ENCODE peak calls at places on chromosomes 7 and 10, in four cellular contexts. B is fibroblast of villous mesenchyme, M is SK-N-SH, J is mucosa of descending colon. T is an unnamed sample.

GRCh38 chr7:40604601-40605438 is 470.0 kb downstream of the SUGCT start:
- DNase-seq in B (peak), M (peak), J (peak), T (peak)

GRCh38 chr10:14736600-14737081 is 38.1 kb downstream of the FAM107B start:
- DNase-seq in B (peak), M (no peak), J (no peak), T (no peak)

GRCh38 chr10:92914478-92915066 is 66.3 kb downstream of the EXOC6 start:
- DNase-seq in B (peak), M (peak), J (no peak), T (peak)

GRCh38 chr10:17220652-17221100 is 7.4 kb upstream of the VIM start:
- DNase-seq in B (no peak), M (no peak), J (no peak), T (no peak)

GRCh38 chr7:29854257-29854938 is 48.1 kb downstream of the WIPF3 start:
- DNase-seq in B (peak), M (no peak), J (no peak), T (no peak)

GRCh38 chr10:49138361-49138891 is 4.6 kb upstream of the FAM170B start:
- DNase-seq in B (peak), M (no peak), J (peak), T (no peak)

GRCh38 chr10:105239311-105240215 is 598.5 kb downstream of the SORCS3 start:
- DNase-seq in B (no peak), M (no peak), J (no peak), T (no peak)

GRCh38 chr7:13844954-13845353 is 144.5 kb downstream of the ETV1 start:
- DNase-seq in B (no peak), M (no peak), J (no peak), T (no peak)

GRCh38 chr10:33010132-33011037 is 52.4 kb upstream of the ITGB1 start:
- DNase-seq in B (peak), M (peak), J (no peak), T (no peak)

GRCh38 chr7:34247468-34247867 is 342.1 kb downstream of the BMPER start:
- DNase-seq in B (peak), M (no peak), J (no peak), T (no peak)

GRCh38 chr10:130967784-130968183 is 343.7 kb downstream of the TCERG1L start:
- DNase-seq in B (no peak), M (no peak), J (no peak), T (no peak)

GRCh38 chr7:157033483-157034473 is 23.3 kb upstream of the MNX1 start:
- DNase-seq in B (no peak), M (no peak), J (no peak), T (no peak)

GRCh38 chr7:68821846-68822245 is 776.4 kb upstream of the AUTS2 start:
- DNase-seq in B (no peak), M (peak), J (no peak), T (no peak)

GRCh38 chr7:18445483-18445882 is 50.1 kb upstream of the HDAC9 start:
- DNase-seq in B (no peak), M (peak), J (no peak), T (no peak)

GRCh38 chr7:74092964-74093339 is 9.3 kb downstream of the LIMK1 start:
- DNase-seq in B (peak), M (peak), J (peak), T (no peak)

GRCh38 chr7:73865738-73866445 is 4.9 kb downstream of the TMEM270 start:
- DNase-seq in B (peak), M (peak), J (no peak), T (no peak)

GRCh38 chr7:38660427-38661099 is 29.4 kb upstream of the AMPH start:
- DNase-seq in B (peak), M (peak), J (no peak), T (peak)

GRCh38 chr7:67937717-67938191 is 941.1 kb downstream of the TYW1 start:
- DNase-seq in B (peak), M (no peak), J (no peak), T (no peak)

GRCh38 chr10:13437026-13437555 is 89.0 kb upstream of the SEPHS1 start:
- DNase-seq in B (no peak), M (no peak), J (no peak), T (no peak)

GRCh38 chr7:66330961-66331360 is 125.8 kb downstream of the TPST1 start:
- DNase-seq in B (peak), M (peak), J (no peak), T (peak)

GRCh38 chr7:150953061-150953997 is 24.8 kb downstream of the KCNH2 start:
- DNase-seq in B (no peak), M (no peak), J (peak), T (no peak)

GRCh38 chr10:12063483-12063818 is 5.3 kb upstream of the DHTKD1 start:
- DNase-seq in B (no peak), M (no peak), J (no peak), T (no peak)
- H3K4me3 ChIP-seq in B (no peak), M (no peak), J (no peak), T (no peak)

DNA sequence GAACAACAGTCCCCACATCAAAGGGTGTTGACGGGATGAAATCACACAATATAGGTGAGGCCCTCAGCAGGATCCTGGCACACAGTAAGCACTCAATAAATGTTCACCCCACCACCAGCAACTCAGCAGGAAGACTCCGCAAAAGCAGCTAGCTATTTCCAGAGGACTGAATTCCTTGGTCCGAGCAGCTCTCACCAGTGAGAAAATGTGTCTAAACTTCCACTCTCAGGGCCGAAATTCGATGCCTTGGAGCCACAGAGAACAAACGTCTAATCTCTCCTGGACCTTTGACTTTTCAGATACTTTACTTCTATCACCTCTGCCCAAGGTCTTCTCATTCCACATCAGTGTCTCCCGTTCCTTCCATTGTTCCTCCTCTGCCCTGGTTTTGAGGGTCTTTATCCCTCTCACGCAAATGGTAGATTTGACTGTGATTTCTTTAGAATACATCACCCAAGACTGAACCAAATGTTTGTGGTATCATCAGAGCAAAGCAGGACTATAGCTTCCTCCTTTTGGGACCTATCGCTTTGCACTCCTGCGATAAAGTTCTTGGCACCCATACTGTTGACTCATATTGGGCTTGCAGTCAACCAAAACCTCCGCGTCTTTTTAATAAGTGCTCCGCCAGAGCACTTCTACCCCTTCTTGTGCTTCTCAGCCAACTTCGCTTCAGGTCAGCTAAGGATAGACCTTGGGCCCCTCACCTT is 903 bp upstream of the NT5C2 start:
- DNase-seq in B (no peak), M (peak), J (no peak), T (no peak)
- H3K4me3 ChIP-seq in B (no peak), M (peak), J (no peak), T (peak)

GRCh38 chr10:132395704-132396494 is 1.1 kb upstream of the PWWP2B start:
- DNase-seq in B (peak), M (peak), J (peak), T (no peak)
- H3K4me3 ChIP-seq in B (peak), M (peak), J (peak), T (peak)

GRCh38 chr10:31010062-31010461 is 21.6 kb downstream of the ZNF438 start:
- DNase-seq in B (no peak), M (no peak), J (no peak), T (no peak)

GRCh38 chr10:31001740-31002139 is 29.9 kb downstream of the ZNF438 start:
- DNase-seq in B (no peak), M (no peak), J (no peak), T (no peak)

GRCh38 chr10:31000867-31001266 is 30.8 kb downstream of the ZNF438 start:
- DNase-seq in B (peak), M (no peak), J (no peak), T (no peak)

GRCh38 chr10:31000071-31000787 is 31.4 kb downstream of the ZNF438 start:
- DNase-seq in B (no peak), M (no peak), J (no peak), T (no peak)

DNA sequence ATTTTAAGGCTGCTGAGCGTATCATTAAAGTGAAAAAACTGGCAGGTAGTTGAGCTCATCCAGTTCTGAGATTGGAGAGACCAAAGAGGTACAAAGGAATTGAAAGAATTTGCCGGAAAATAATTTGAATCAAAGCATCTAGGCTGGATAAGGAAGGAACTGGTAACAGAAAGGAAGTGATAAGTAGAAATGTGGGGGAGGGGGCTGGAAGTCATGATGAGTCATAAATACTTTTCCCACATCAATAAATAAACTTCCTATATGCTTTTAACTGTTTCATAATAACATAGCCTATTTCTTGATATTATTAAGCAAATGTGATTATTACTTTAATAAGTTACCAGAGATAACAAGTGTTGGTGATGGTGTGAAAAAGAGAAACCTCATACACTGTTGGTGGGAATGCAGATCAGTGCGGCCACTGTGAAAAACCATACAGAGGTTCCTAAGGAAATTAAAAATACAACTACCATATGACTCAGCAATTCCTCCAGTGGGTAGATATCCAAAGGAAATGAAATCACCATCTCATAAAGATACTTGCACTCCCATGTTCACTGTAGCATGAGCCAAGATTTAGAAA is 27.0 kb downstream of the ZNF438 start:
- DNase-seq in B (peak), M (no peak), J (no peak), T (peak)
- H3K4me3 ChIP-seq in B (no peak), M (no peak), J (no peak), T (no peak)

GRCh38 chr7:112982441-112983063 is 104.1 kb downstream of the GPR85 start:
- DNase-seq in B (no peak), M (no peak), J (no peak), T (no peak)
- H3K4me3 ChIP-seq in B (no peak), M (no peak), J (no peak), T (no peak)

T was measured in Jurkat, Clone E6-1.